ENCODE peak calls at places on chromosomes 4 and X, in four cellular contexts. F is AG10803, C is body of pancreas, N is fibroblast of lung. R is an unnamed sample.

GRCh38 chr4:91935217-91935616 is 368.5 kb upstream of the GRID2 start:
- DNase-seq in F (no peak), C (no peak), N (no peak), R (no peak)

GRCh38 chr4:11281720-11282119 is 147.0 kb downstream of the HS3ST1 start:
- DNase-seq in N (peak; percentile 48), C (no peak), F (no peak), R (no peak)

GRCh38 chrX:2967998-2968909 is 38.1 kb upstream of the ARSH start:
- DNase-seq in N (peak; percentile 80), C (peak; percentile 14), F (peak; percentile 50), R (no peak)

GRCh38 chr4:109411964-109412363 is 21.7 kb upstream of the SEC24B start:
- DNase-seq in F (no peak), N (no peak), C (peak; percentile 2), R (no peak)

GRCh38 chrX:71111141-71111843 is at the start of gene IL2RG:
- DNase-seq in F (no peak), C (peak; percentile 28), N (no peak), R (no peak)

GRCh38 chr4:8194306-8195242 is 4.5 kb upstream of the SH3TC1 start:
- DNase-seq in F (no peak), C (no peak), N (no peak), R (no peak)

GRCh38 chrX:16552546-16552945 is 97.4 kb upstream of the S100G start:
- DNase-seq in N (peak; percentile 32), C (no peak), F (peak; percentile 49), R (no peak)

GRCh38 chr4:189185810-189186432 is 754.8 kb upstream of the FRG1 start:
- DNase-seq in F (no peak), N (no peak), C (no peak), R (no peak)

GRCh38 chr4:117700111-117700892 is 334.0 kb upstream of the NDST3 start:
- DNase-seq in C (no peak), F (no peak), N (no peak), R (no peak)

DNA sequence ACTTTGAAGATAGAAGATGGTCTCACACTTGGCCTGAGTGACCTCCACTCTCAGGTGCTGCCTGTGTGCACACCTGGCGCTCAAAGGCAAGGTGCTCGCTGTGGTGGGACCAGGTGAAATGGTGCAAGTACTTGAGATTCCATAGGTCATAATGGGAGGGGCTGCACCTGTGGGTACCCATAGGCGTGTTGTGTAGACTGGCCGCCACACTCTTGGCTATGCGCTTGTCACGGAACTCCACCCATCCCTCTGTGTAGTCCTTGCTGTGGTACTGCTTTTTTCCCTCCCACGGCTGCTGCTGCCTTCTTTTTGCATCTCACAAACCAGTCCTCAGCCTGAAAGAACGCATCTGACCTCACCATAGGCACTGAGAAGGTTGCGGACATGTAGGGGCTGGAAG is 27.0 kb downstream of the METAP1 start:
- DNase-seq in F (no peak), C (no peak), N (no peak), R (no peak)
- H3K4me3 ChIP-seq in F (peak overlapping the region; percentile 47), C (no peak overlapping the region), N (no peak overlapping the region), R (no peak overlapping the region)

GRCh38 chr4:173230077-173230476 is 61.5 kb downstream of the GALNT7 start:
- DNase-seq in C (no peak), N (no peak), F (peak; percentile 12), R (no peak)

GRCh38 chr4:173227753-173228152 is 59.1 kb downstream of the GALNT7 start:
- DNase-seq in N (no peak), C (no peak), F (no peak), R (no peak)

GRCh38 chr4:173237152-173237551 is 68.5 kb downstream of the GALNT7 start:
- DNase-seq in C (no peak), F (no peak), N (no peak), R (no peak)

GRCh38 chr4:173235050-173235449 is 66.4 kb downstream of the GALNT7 start:
- DNase-seq in N (no peak), F (no peak), C (no peak), R (no peak)

GRCh38 chr4:173231916-173232315 is 63.3 kb downstream of the GALNT7 start:
- DNase-seq in N (peak; percentile 26), F (peak; percentile 6), C (peak; percentile 15), R (no peak)
- TF ChIP-seq CTCF in N (peak; percentile 23), F (peak; percentile 40), C (no peak), R (no peak)

GRCh38 chrX:10014462-10015373 is 47.6 kb downstream of the CLDN34 start:
- DNase-seq in C (peak; percentile 89), N (peak; percentile 85), F (peak; percentile 91), R (peak; percentile 80)

GRCh38 chrX:10016516-10017132 is 49.5 kb downstream of the CLDN34 start:
- DNase-seq in F (no peak), C (no peak), N (no peak), R (no peak)

GRCh38 chrX:10021461-10022272 is 54.5 kb downstream of the CLDN34 start:
- DNase-seq in N (peak; percentile 54), C (no peak), F (no peak), R (no peak)

GRCh38 chrX:10015711-10016515 is 48.8 kb downstream of the CLDN34 start:
- DNase-seq in C (peak; percentile 40), N (peak; percentile 44), F (peak; percentile 51), R (peak; percentile 66)

GRCh38 chrX:10017866-10018265 is 50.7 kb downstream of the CLDN34 start:
- DNase-seq in C (no peak), N (peak; percentile 85), F (peak; percentile 77), R (no peak)
- H3K4me3 ChIP-seq in C (no peak overlapping the region), N (no peak overlapping the region), F (no peak overlapping the region), R (no peak overlapping the region)

DNA sequence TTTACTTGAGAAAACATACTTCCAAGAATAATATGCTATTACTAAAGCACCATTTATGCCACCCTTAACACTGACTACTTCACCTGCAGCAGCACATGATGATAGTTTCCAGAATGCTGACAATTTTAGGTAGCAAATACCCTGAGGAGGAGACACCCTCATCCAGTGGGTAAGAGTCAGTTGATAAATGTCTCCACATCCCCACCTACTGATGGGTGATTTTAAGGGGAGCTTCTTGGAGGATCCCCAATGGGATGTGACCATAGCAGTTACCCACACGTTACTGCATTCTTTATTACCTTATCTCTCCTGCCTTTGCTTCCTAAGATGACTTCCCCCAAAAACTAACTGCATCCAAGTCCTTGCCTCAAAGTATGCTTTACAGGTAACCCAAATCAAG is 131.2 kb upstream of the SMARCAD1 start:
- DNase-seq in N (no peak), C (no peak), F (no peak), R (no peak)
- TF ChIP-seq CTCF in N (no peak), C (no peak), F (no peak), R (no peak)

GRCh38 chrX:110418857-110419249 is 60.2 kb downstream of the RTL9 start:
- DNase-seq in C (no peak), N (peak; percentile 78), F (no peak), R (no peak)

GRCh38 chrX:110417128-110417527 is 58.5 kb downstream of the RTL9 start:
- DNase-seq in C (no peak), N (no peak), F (no peak), R (no peak)

GRCh38 chrX:110420771-110421498 is 62.3 kb downstream of the RTL9 start:
- DNase-seq in C (no peak), F (no peak), N (peak; percentile 21), R (no peak)

GRCh38 chrX:110415440-110416167 is 57.0 kb downstream of the RTL9 start:
- DNase-seq in N (peak; percentile 81), C (no peak), F (no peak), R (no peak)

DNA sequence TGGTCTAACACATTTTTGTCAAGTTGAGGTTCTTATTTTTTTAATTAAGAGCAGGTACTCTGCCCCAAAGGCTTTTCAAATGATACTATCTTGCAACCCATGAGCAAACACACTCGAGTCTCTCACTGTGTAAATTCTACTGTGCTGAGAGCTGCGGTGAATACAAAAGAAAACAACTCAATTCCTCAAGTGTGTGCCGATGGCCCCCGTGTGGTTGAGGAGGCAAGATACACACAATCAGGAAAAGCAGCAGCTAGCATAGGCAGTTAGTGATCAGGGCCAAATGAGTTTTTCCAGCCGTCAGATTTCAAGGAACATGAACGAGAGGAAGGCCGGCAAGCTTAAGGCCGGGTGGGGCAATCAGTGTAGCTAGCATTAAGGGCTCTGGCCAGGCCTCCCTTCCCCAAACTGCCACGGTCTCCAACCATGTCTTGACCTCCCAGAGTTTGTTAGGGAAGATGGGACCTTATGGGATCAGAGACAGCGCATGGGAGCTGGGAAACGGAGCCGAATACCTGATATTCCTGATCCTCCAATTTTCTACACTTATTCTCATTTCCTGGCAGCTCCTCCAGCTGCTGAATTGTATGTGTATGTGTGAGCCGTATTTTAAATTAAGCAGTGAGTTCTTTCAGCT is 59.7 kb downstream of the RTL9 start:
- DNase-seq in N (peak; percentile 78), C (peak; percentile 43), F (peak; percentile 72), R (no peak)
- H3K4me3 ChIP-seq in N (no peak overlapping the region), C (no peak overlapping the region), F (no peak overlapping the region), R (no peak overlapping the region)

R was measured in right atrium auricular region.